ENCODE peak calls at places on chromosomes 1 and 21, in four cellular contexts. One of them, this sample, is unnamed.

GRCh38 chr21:33924079-33924765 is 8.6 kb upstream of the ATP5PO start:
- DNase-seq in naive thymus-derived CD4-positive, alpha-beta T cell: peak
- DNase-seq in brain microvascular endothelial cell: peak
- DNase-seq in cardiac fibroblast: peak
- DNase-seq in this sample: peak

GRCh38 chr1:180424848-180425457 is 77.4 kb downstream of the ACBD6 start:
- DNase-seq in naive thymus-derived CD4-positive, alpha-beta T cell: no peak
- DNase-seq in brain microvascular endothelial cell: no peak
- DNase-seq in cardiac fibroblast: no peak
- DNase-seq in this sample: no peak

GRCh38 chr1:8597455-8597854 is 220.0 kb downstream of the RERE start:
- DNase-seq in cardiac fibroblast: peak
- DNase-seq in brain microvascular endothelial cell: peak
- DNase-seq in naive thymus-derived CD4-positive, alpha-beta T cell: no peak
- DNase-seq in this sample: peak

GRCh38 chr1:6534248-6534647 is 20.1 kb downstream of the NOL9 start:
- DNase-seq in brain microvascular endothelial cell: no peak
- DNase-seq in naive thymus-derived CD4-positive, alpha-beta T cell: no peak
- DNase-seq in cardiac fibroblast: no peak
- DNase-seq in this sample: no peak

GRCh38 chr1:31040038-31040437 is 25.5 kb downstream of the PUM1 start:
- DNase-seq in brain microvascular endothelial cell: no peak
- DNase-seq in cardiac fibroblast: no peak
- DNase-seq in naive thymus-derived CD4-positive, alpha-beta T cell: no peak
- DNase-seq in this sample: no peak

GRCh38 chr21:45098867-45099266 is 24.5 kb downstream of the ADARB1 start:
- DNase-seq in cardiac fibroblast: peak
- DNase-seq in naive thymus-derived CD4-positive, alpha-beta T cell: no peak
- DNase-seq in brain microvascular endothelial cell: no peak
- DNase-seq in this sample: no peak

GRCh38 chr1:58515794-58516401 is 30.6 kb downstream of the OMA1 start:
- DNase-seq in naive thymus-derived CD4-positive, alpha-beta T cell: peak
- DNase-seq in brain microvascular endothelial cell: peak
- DNase-seq in cardiac fibroblast: peak
- DNase-seq in this sample: peak

GRCh38 chr1:84496498-84496897 is 9.7 kb upstream of the SPATA1 start:
- DNase-seq in naive thymus-derived CD4-positive, alpha-beta T cell: no peak
- DNase-seq in cardiac fibroblast: no peak
- DNase-seq in brain microvascular endothelial cell: no peak
- DNase-seq in this sample: no peak

GRCh38 chr1:114956570-114956969 is 73.1 kb upstream of the TSHB start:
- DNase-seq in cardiac fibroblast: peak
- DNase-seq in brain microvascular endothelial cell: peak
- DNase-seq in naive thymus-derived CD4-positive, alpha-beta T cell: no peak
- DNase-seq in this sample: no peak

GRCh38 chr1:182166750-182167149 is 105.2 kb upstream of the ZNF648 start:
- DNase-seq in cardiac fibroblast: no peak
- DNase-seq in naive thymus-derived CD4-positive, alpha-beta T cell: no peak
- DNase-seq in brain microvascular endothelial cell: no peak
- DNase-seq in this sample: no peak

GRCh38 chr1:184755226-184756065 is 788 bp upstream of the EDEM3 start:
- DNase-seq in brain microvascular endothelial cell: peak
- DNase-seq in cardiac fibroblast: peak
- DNase-seq in naive thymus-derived CD4-positive, alpha-beta T cell: no peak
- DNase-seq in this sample: peak

GRCh38 chr1:155013632-155014031 is 11.0 kb downstream of the ZBTB7B start:
- DNase-seq in naive thymus-derived CD4-positive, alpha-beta T cell: peak
- DNase-seq in brain microvascular endothelial cell: no peak
- DNase-seq in cardiac fibroblast: no peak
- DNase-seq in this sample: no peak

GRCh38 chr1:35573776-35574654 is 901 bp downstream of the TFAP2E start:
- DNase-seq in brain microvascular endothelial cell: no peak
- DNase-seq in naive thymus-derived CD4-positive, alpha-beta T cell: no peak
- DNase-seq in cardiac fibroblast: no peak
- DNase-seq in this sample: no peak

GRCh38 chr1:30085814-30086770 is 637.3 kb downstream of the MATN1 start:
- DNase-seq in naive thymus-derived CD4-positive, alpha-beta T cell: no peak
- DNase-seq in brain microvascular endothelial cell: peak
- DNase-seq in cardiac fibroblast: peak
- DNase-seq in this sample: peak

GRCh38 chr1:228317411-228317828 is 89.2 kb downstream of the TRIM11 start:
- DNase-seq in naive thymus-derived CD4-positive, alpha-beta T cell: no peak
- DNase-seq in cardiac fibroblast: no peak
- DNase-seq in brain microvascular endothelial cell: no peak
- DNase-seq in this sample: no peak

GRCh38 chr1:63643517-63643916 is 50.3 kb downstream of the PGM1 start:
- DNase-seq in naive thymus-derived CD4-positive, alpha-beta T cell: no peak
- DNase-seq in brain microvascular endothelial cell: no peak
- DNase-seq in cardiac fibroblast: no peak
- DNase-seq in this sample: no peak

GRCh38 chr1:234481771-234482170 is 2.8 kb upstream of the TARBP1 start:
- DNase-seq in brain microvascular endothelial cell: no peak
- DNase-seq in cardiac fibroblast: no peak
- DNase-seq in naive thymus-derived CD4-positive, alpha-beta T cell: no peak
- DNase-seq in this sample: no peak

GRCh38 chr1:32924881-32925344 is 23.7 kb upstream of the TMEM54 start:
- DNase-seq in naive thymus-derived CD4-positive, alpha-beta T cell: no peak
- DNase-seq in cardiac fibroblast: no peak
- DNase-seq in brain microvascular endothelial cell: no peak
- DNase-seq in this sample: no peak

GRCh38 chr1:110355321-110355720 is 16.1 kb downstream of the RBM15 start:
- DNase-seq in naive thymus-derived CD4-positive, alpha-beta T cell: no peak
- DNase-seq in brain microvascular endothelial cell: no peak
- DNase-seq in cardiac fibroblast: no peak
- DNase-seq in this sample: no peak

GRCh38 chr1:98870959-98871903 is 133.4 kb downstream of the PLPPR5 start:
- DNase-seq in brain microvascular endothelial cell: peak
- DNase-seq in cardiac fibroblast: no peak
- DNase-seq in naive thymus-derived CD4-positive, alpha-beta T cell: peak
- DNase-seq in this sample: peak

GRCh38 chr21:26379561-26379960 is 193.5 kb downstream of the CYYR1 start:
- DNase-seq in naive thymus-derived CD4-positive, alpha-beta T cell: no peak
- DNase-seq in cardiac fibroblast: no peak
- DNase-seq in brain microvascular endothelial cell: no peak
- DNase-seq in this sample: no peak

GRCh38 chr1:102919659-102920058 is 188.7 kb downstream of the COL11A1 start:
- DNase-seq in naive thymus-derived CD4-positive, alpha-beta T cell: no peak
- DNase-seq in brain microvascular endothelial cell: peak
- DNase-seq in cardiac fibroblast: peak
- DNase-seq in this sample: peak

GRCh38 chr1:95041491-95042165 is 31.1 kb downstream of the ALG14 start:
- DNase-seq in naive thymus-derived CD4-positive, alpha-beta T cell: no peak
- DNase-seq in cardiac fibroblast: peak
- DNase-seq in brain microvascular endothelial cell: peak
- DNase-seq in this sample: peak

GRCh38 chr1:32376199-32376598 is 13.9 kb downstream of the TSSK3 start:
- DNase-seq in cardiac fibroblast: no peak
- DNase-seq in brain microvascular endothelial cell: no peak
- DNase-seq in naive thymus-derived CD4-positive, alpha-beta T cell: no peak
- DNase-seq in this sample: no peak

GRCh38 chr1:228837817-228838716 is 102.8 kb downstream of the RHOU start:
- DNase-seq in brain microvascular endothelial cell: peak
- DNase-seq in naive thymus-derived CD4-positive, alpha-beta T cell: no peak
- DNase-seq in cardiac fibroblast: peak
- DNase-seq in this sample: peak

GRCh38 chr1:33762099-33762830 is 101.6 kb upstream of the HMGB4 start:
- DNase-seq in naive thymus-derived CD4-positive, alpha-beta T cell: no peak
- DNase-seq in cardiac fibroblast: peak
- DNase-seq in brain microvascular endothelial cell: no peak
- DNase-seq in this sample: peak

GRCh38 chr1:181089777-181090505 is 1.4 kb downstream of the IER5 start:
- DNase-seq in cardiac fibroblast: peak
- DNase-seq in naive thymus-derived CD4-positive, alpha-beta T cell: peak
- DNase-seq in brain microvascular endothelial cell: no peak
- DNase-seq in this sample: peak

GRCh38 chr1:182869241-182869666 is 30.1 kb downstream of the DHX9 start:
- DNase-seq in brain microvascular endothelial cell: no peak
- DNase-seq in cardiac fibroblast: no peak
- DNase-seq in naive thymus-derived CD4-positive, alpha-beta T cell: no peak
- DNase-seq in this sample: no peak

GRCh38 chr1:48190893-48191292 is 31.6 kb upstream of the SLC5A9 start:
- DNase-seq in brain microvascular endothelial cell: no peak
- DNase-seq in cardiac fibroblast: no peak
- DNase-seq in naive thymus-derived CD4-positive, alpha-beta T cell: no peak
- DNase-seq in this sample: no peak

GRCh38 chr1:193183019-193183643 is 3.3 kb downstream of the B3GALT2 start:
- DNase-seq in cardiac fibroblast: peak
- DNase-seq in naive thymus-derived CD4-positive, alpha-beta T cell: peak
- DNase-seq in brain microvascular endothelial cell: peak
- DNase-seq in this sample: peak

GRCh38 chr1:193187114-193187513 is 701 bp upstream of the B3GALT2 start:
- DNase-seq in cardiac fibroblast: no peak
- DNase-seq in naive thymus-derived CD4-positive, alpha-beta T cell: no peak
- DNase-seq in brain microvascular endothelial cell: no peak
- DNase-seq in this sample: no peak

GRCh38 chr1:193185206-193185605 is 1.2 kb downstream of the B3GALT2 start:
- DNase-seq in cardiac fibroblast: no peak
- DNase-seq in naive thymus-derived CD4-positive, alpha-beta T cell: no peak
- DNase-seq in brain microvascular endothelial cell: no peak
- DNase-seq in this sample: no peak

GRCh38 chr1:193184776-193185175 is 1.6 kb downstream of the B3GALT2 start:
- DNase-seq in naive thymus-derived CD4-positive, alpha-beta T cell: no peak
- DNase-seq in cardiac fibroblast: no peak
- DNase-seq in brain microvascular endothelial cell: no peak
- DNase-seq in this sample: no peak

DNA sequence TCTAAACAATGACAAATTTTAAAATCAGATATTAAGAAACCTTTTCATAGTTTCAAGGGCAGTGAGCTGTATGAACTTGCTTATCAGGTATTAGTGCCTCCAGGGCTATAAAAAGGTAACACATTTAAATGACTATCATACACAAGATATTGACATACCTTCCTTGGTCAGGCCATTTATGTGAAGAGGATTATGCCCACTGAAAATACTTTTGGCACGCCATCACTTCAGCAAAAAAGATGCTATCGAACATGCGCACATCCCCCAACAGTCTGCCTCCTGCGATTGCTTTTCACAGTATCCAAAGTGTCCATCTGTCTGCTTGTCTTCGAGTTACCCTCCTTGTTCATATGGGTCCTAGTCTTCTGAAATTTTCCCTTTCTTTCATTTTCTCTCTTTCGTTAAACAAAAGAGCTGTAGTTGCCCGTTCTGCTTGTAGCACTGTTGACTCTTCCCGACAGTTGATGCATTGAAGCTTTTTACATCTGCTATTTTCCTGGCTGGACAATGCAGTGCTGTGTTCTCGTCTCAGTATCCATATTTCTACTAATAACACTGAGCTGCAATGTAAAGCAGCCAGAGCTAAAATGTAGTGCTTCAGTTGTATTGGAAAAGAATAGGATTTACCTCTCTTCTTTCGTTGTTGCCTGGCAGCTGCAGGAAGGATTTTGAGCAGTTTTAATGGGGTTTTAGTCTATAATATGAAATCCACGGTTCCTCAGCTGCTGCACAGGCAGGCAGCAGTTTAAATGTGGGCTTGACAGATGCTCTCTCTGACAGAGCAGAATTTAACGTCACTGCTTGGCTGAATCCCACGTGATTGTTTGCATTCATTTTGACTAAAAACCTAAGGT is at the start of gene B3GALT2:
- DNase-seq in brain microvascular endothelial cell: peak
- DNase-seq in naive thymus-derived CD4-positive, alpha-beta T cell: peak
- DNase-seq in cardiac fibroblast: peak
- DNase-seq in this sample: peak
- H3K4me3 ChIP-seq in brain microvascular endothelial cell: peak
- H3K4me3 ChIP-seq in naive thymus-derived CD4-positive, alpha-beta T cell: no peak
- H3K4me3 ChIP-seq in cardiac fibroblast: peak
- H3K4me3 ChIP-seq in this sample: peak

DNA sequence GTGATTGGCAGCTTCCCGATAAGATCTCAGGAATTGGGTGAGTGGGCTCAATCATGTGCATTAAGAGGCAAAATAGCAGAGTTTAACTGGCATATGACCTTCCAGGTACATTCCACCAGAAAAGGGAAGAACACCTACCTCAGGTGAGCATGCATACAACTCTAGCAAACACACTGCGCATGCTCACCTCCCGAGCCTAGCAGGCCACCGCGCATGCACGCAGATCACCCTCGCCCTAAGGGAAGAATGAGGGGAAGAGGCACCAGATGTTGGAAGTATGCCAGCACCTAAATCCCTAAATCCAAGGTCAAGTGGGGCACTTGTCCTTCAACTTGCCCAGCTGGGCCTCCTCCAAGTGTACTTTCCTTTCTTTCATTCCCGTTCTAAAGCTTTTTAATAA is 23.6 kb upstream of the CBR3 start:
- DNase-seq in naive thymus-derived CD4-positive, alpha-beta T cell: no peak
- DNase-seq in brain microvascular endothelial cell: no peak
- DNase-seq in cardiac fibroblast: no peak
- DNase-seq in this sample: no peak
- H3K4me3 ChIP-seq in naive thymus-derived CD4-positive, alpha-beta T cell: no peak
- H3K4me3 ChIP-seq in brain microvascular endothelial cell: no peak
- H3K4me3 ChIP-seq in cardiac fibroblast: no peak
- H3K4me3 ChIP-seq in this sample: no peak

DNA sequence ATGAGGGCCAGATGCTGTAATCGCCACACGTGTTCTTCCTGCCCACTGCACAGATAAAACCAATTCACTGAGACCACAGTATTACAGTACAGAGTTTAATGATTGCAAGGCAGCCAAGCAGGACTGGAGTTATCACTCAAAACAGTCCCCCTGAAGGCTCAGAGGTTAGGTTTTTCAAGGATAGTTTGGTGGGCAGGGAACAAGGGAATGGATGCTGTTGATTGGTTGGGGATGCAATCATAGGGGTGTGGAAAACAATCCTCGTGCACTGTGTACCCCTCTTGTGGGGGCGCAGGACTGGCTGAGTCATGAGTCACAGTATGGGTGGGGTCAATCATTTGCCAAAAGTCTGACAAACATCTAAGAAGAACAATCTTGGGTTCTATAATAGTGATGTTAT is 12.4 kb upstream of the USP1 start:
- DNase-seq in naive thymus-derived CD4-positive, alpha-beta T cell: no peak
- DNase-seq in cardiac fibroblast: no peak
- DNase-seq in brain microvascular endothelial cell: no peak
- DNase-seq in this sample: peak
- H3K4me3 ChIP-seq in naive thymus-derived CD4-positive, alpha-beta T cell: no peak
- H3K4me3 ChIP-seq in cardiac fibroblast: no peak
- H3K4me3 ChIP-seq in brain microvascular endothelial cell: no peak
- H3K4me3 ChIP-seq in this sample: no peak

DNA sequence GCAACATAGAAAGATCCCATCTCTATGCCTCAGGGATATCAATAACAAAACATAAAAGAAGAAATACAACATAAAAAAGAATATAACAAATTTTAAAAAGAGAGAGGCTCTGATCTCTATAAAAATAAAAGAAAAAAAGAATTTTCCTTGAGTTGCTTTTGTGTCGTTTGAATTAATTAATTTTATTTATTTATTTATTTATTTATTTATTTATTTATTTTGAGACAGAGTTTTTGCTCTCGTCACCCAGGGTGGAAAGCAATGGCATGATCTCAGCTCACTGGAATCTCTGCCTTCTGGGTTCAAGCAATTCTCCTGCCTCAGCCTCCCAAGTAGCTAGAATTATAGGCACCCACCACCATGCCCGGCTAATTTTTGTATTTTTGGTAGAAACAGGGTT is 8.5 kb downstream of the F11R start:
- DNase-seq in cardiac fibroblast: no peak
- DNase-seq in brain microvascular endothelial cell: no peak
- DNase-seq in naive thymus-derived CD4-positive, alpha-beta T cell: no peak
- DNase-seq in this sample: no peak
- H3K4me3 ChIP-seq in cardiac fibroblast: no peak
- H3K4me3 ChIP-seq in brain microvascular endothelial cell: no peak
- H3K4me3 ChIP-seq in naive thymus-derived CD4-positive, alpha-beta T cell: no peak
- H3K4me3 ChIP-seq in this sample: no peak

GRCh38 chr1:209235170-209235569 is 348.3 kb upstream of the CAMK1G start:
- DNase-seq in brain microvascular endothelial cell: no peak
- DNase-seq in cardiac fibroblast: no peak
- DNase-seq in naive thymus-derived CD4-positive, alpha-beta T cell: no peak
- DNase-seq in this sample: no peak
- H3K4me3 ChIP-seq in brain microvascular endothelial cell: no peak
- H3K4me3 ChIP-seq in cardiac fibroblast: no peak
- H3K4me3 ChIP-seq in naive thymus-derived CD4-positive, alpha-beta T cell: no peak
- H3K4me3 ChIP-seq in this sample: no peak

This sample was measured in astrocyte.